ENCODE peak calls at places on chromosomes 7 and 10, in seven cellular contexts. One of them, this sample, is unnamed.

GRCh38 chr10:65570143-65571010 is 1355.5 kb upstream of the LRRTM3 start:
- DNase-seq in AG04449: no peak
- DNase-seq in fibroblast of mammary gland: peak
- DNase-seq in heart left ventricle: peak
- DNase-seq in lower lobe of right lung: peak
- DNase-seq in sigmoid colon: no peak
- DNase-seq in hepatocyte: peak
- DNase-seq in this sample: no peak

GRCh38 chr10:98076086-98076485 is 45.7 kb upstream of the CRTAC1 start:
- DNase-seq in fibroblast of mammary gland: no peak
- DNase-seq in hepatocyte: no peak
- DNase-seq in heart left ventricle: no peak
- DNase-seq in AG04449: no peak
- DNase-seq in lower lobe of right lung: no peak
- DNase-seq in sigmoid colon: no peak
- DNase-seq in this sample: no peak

GRCh38 chr7:98913612-98914011 is 35.3 kb downstream of the TRRAP start:
- DNase-seq in heart left ventricle: no peak
- DNase-seq in hepatocyte: no peak
- DNase-seq in sigmoid colon: no peak
- DNase-seq in lower lobe of right lung: no peak
- DNase-seq in fibroblast of mammary gland: peak
- DNase-seq in AG04449: no peak
- DNase-seq in this sample: peak

GRCh38 chr7:150649084-150649385 is 16.9 kb upstream of the GIMAP6 start:
- DNase-seq in hepatocyte: no peak
- DNase-seq in AG04449: no peak
- DNase-seq in heart left ventricle: no peak
- DNase-seq in fibroblast of mammary gland: no peak
- DNase-seq in lower lobe of right lung: no peak
- DNase-seq in sigmoid colon: no peak
- DNase-seq in this sample: no peak

GRCh38 chr10:15237351-15237750 is 68.9 kb upstream of the NMT2 start:
- DNase-seq in hepatocyte: no peak
- DNase-seq in heart left ventricle: peak
- DNase-seq in lower lobe of right lung: no peak
- DNase-seq in sigmoid colon: no peak
- DNase-seq in fibroblast of mammary gland: peak
- DNase-seq in AG04449: no peak
- DNase-seq in this sample: no peak

GRCh38 chr10:130358981-130359650 is 222.9 kb downstream of the GLRX3 start:
- DNase-seq in hepatocyte: no peak
- DNase-seq in fibroblast of mammary gland: no peak
- DNase-seq in lower lobe of right lung: no peak
- DNase-seq in AG04449: no peak
- DNase-seq in sigmoid colon: peak
- DNase-seq in heart left ventricle: no peak
- DNase-seq in this sample: no peak

GRCh38 chr10:89074120-89074519 is 83.5 kb downstream of the FAS start:
- DNase-seq in fibroblast of mammary gland: peak
- DNase-seq in sigmoid colon: peak
- DNase-seq in heart left ventricle: peak
- DNase-seq in hepatocyte: no peak
- DNase-seq in lower lobe of right lung: peak
- DNase-seq in AG04449: no peak
- DNase-seq in this sample: no peak

GRCh38 chr10:17354781-17355180 is 99.6 kb downstream of the ST8SIA6 start:
- DNase-seq in hepatocyte: no peak
- DNase-seq in AG04449: no peak
- DNase-seq in sigmoid colon: no peak
- DNase-seq in heart left ventricle: no peak
- DNase-seq in fibroblast of mammary gland: peak
- DNase-seq in lower lobe of right lung: no peak
- DNase-seq in this sample: no peak

GRCh38 chr10:6083523-6084475 is 5.0 kb upstream of the RBM17 start:
- DNase-seq in hepatocyte: no peak
- DNase-seq in AG04449: no peak
- DNase-seq in heart left ventricle: no peak
- DNase-seq in lower lobe of right lung: no peak
- DNase-seq in fibroblast of mammary gland: peak
- DNase-seq in sigmoid colon: no peak
- DNase-seq in this sample: no peak

GRCh38 chr10:112815238-112816032 is 134.6 kb upstream of the TCF7L2 start:
- DNase-seq in AG04449: no peak
- DNase-seq in heart left ventricle: no peak
- DNase-seq in sigmoid colon: no peak
- DNase-seq in hepatocyte: peak
- DNase-seq in fibroblast of mammary gland: peak
- DNase-seq in lower lobe of right lung: no peak
- DNase-seq in this sample: peak

GRCh38 chr10:104642001-104642270 is 846 bp downstream of the SORCS3 start:
- DNase-seq in fibroblast of mammary gland: no peak
- DNase-seq in hepatocyte: no peak
- DNase-seq in lower lobe of right lung: no peak
- DNase-seq in AG04449: no peak
- DNase-seq in heart left ventricle: no peak
- DNase-seq in sigmoid colon: no peak
- DNase-seq in this sample: no peak

GRCh38 chr10:104641150-104642000 is at the start of gene SORCS3:
- DNase-seq in sigmoid colon: no peak
- DNase-seq in heart left ventricle: no peak
- DNase-seq in fibroblast of mammary gland: no peak
- DNase-seq in hepatocyte: peak
- DNase-seq in AG04449: no peak
- DNase-seq in lower lobe of right lung: no peak
- DNase-seq in this sample: no peak

GRCh38 chr10:104640339-104641149 is 546 bp upstream of the SORCS3 start:
- DNase-seq in sigmoid colon: no peak
- DNase-seq in fibroblast of mammary gland: no peak
- DNase-seq in heart left ventricle: no peak
- DNase-seq in lower lobe of right lung: no peak
- DNase-seq in hepatocyte: peak
- DNase-seq in AG04449: no peak
- DNase-seq in this sample: no peak

GRCh38 chr10:104643023-104643663 is 2.1 kb downstream of the SORCS3 start:
- DNase-seq in fibroblast of mammary gland: no peak
- DNase-seq in lower lobe of right lung: no peak
- DNase-seq in hepatocyte: no peak
- DNase-seq in sigmoid colon: no peak
- DNase-seq in AG04449: no peak
- DNase-seq in heart left ventricle: no peak
- DNase-seq in this sample: no peak

GRCh38 chr10:104642311-104643022 is 1.4 kb downstream of the SORCS3 start:
- DNase-seq in sigmoid colon: no peak
- DNase-seq in hepatocyte: peak
- DNase-seq in AG04449: no peak
- DNase-seq in heart left ventricle: peak
- DNase-seq in fibroblast of mammary gland: peak
- DNase-seq in lower lobe of right lung: peak
- DNase-seq in this sample: no peak
- H3K4me3 ChIP-seq in sigmoid colon: peak
- H3K4me3 ChIP-seq in hepatocyte: peak
- H3K4me3 ChIP-seq in AG04449: no peak
- H3K4me3 ChIP-seq in heart left ventricle: peak
- H3K4me3 ChIP-seq in fibroblast of mammary gland: no peak
- H3K4me3 ChIP-seq in lower lobe of right lung: no peak
- H3K4me3 ChIP-seq in this sample: no peak

DNA sequence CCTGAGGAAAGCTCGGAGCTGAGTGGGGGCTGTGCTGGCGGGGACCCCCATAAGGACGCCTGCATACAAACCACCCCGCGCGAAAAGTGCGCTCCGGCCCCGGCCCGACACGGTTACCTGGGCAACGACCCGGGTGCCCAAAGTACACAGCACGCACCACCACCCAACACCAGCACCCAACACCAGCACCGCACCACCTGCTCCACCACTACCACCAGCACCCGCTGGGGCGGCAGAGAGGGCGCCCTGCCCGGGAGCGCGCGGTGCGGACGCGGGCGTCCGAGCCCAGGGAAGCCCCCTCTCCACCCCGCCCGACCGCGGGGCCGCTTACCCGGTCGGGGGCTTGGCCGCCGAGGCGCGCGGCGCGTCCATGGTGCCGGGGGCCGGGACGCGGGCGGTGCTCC is 345 bp downstream of the COBL start:
- DNase-seq in heart left ventricle: peak
- DNase-seq in sigmoid colon: peak
- DNase-seq in fibroblast of mammary gland: no peak
- DNase-seq in AG04449: no peak
- DNase-seq in lower lobe of right lung: peak
- DNase-seq in hepatocyte: peak
- DNase-seq in this sample: no peak
- TF ChIP-seq CTCF in heart left ventricle: no peak
- TF ChIP-seq CTCF in sigmoid colon: no peak
- TF ChIP-seq CTCF in fibroblast of mammary gland: no peak
- TF ChIP-seq CTCF in AG04449: no peak
- TF ChIP-seq CTCF in lower lobe of right lung: peak
- TF ChIP-seq CTCF in hepatocyte: no peak
- TF ChIP-seq CTCF in this sample: no peak

GRCh38 chr10:63143984-63144383 is 10.9 kb downstream of the NRBF2 start:
- DNase-seq in hepatocyte: no peak
- DNase-seq in heart left ventricle: no peak
- DNase-seq in sigmoid colon: no peak
- DNase-seq in lower lobe of right lung: no peak
- DNase-seq in fibroblast of mammary gland: no peak
- DNase-seq in AG04449: no peak
- DNase-seq in this sample: no peak
- H3K4me3 ChIP-seq in hepatocyte: no peak
- H3K4me3 ChIP-seq in heart left ventricle: no peak
- H3K4me3 ChIP-seq in sigmoid colon: no peak
- H3K4me3 ChIP-seq in lower lobe of right lung: no peak
- H3K4me3 ChIP-seq in fibroblast of mammary gland: no peak
- H3K4me3 ChIP-seq in AG04449: no peak
- H3K4me3 ChIP-seq in this sample: no peak

DNA sequence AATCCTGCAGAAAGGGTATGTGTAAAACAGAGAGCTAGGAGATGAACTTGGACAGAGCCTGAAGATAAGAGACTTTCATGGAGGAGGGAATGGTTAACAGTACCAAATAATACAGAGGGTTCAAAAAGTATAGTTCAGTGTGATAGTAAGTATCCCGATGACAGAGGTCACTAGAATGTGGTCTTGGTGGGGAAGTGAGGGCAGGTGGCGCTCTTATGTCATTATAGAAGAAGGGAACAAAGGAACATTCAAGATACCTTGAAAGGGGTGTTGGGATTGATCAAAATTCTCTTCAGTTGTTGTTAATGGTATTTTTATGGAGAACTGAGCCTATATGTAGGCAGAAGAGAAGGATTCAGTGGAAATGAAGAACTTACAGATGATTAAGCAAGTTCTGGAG is 312.5 kb downstream of the SUGCT start:
- DNase-seq in fibroblast of mammary gland: no peak
- DNase-seq in heart left ventricle: no peak
- DNase-seq in hepatocyte: no peak
- DNase-seq in sigmoid colon: no peak
- DNase-seq in AG04449: no peak
- DNase-seq in lower lobe of right lung: no peak
- DNase-seq in this sample: no peak
- TF ChIP-seq CTCF in fibroblast of mammary gland: no peak
- TF ChIP-seq CTCF in heart left ventricle: no peak
- TF ChIP-seq CTCF in hepatocyte: peak
- TF ChIP-seq CTCF in sigmoid colon: no peak
- TF ChIP-seq CTCF in AG04449: no peak
- TF ChIP-seq CTCF in lower lobe of right lung: no peak
- TF ChIP-seq CTCF in this sample: no peak

DNA sequence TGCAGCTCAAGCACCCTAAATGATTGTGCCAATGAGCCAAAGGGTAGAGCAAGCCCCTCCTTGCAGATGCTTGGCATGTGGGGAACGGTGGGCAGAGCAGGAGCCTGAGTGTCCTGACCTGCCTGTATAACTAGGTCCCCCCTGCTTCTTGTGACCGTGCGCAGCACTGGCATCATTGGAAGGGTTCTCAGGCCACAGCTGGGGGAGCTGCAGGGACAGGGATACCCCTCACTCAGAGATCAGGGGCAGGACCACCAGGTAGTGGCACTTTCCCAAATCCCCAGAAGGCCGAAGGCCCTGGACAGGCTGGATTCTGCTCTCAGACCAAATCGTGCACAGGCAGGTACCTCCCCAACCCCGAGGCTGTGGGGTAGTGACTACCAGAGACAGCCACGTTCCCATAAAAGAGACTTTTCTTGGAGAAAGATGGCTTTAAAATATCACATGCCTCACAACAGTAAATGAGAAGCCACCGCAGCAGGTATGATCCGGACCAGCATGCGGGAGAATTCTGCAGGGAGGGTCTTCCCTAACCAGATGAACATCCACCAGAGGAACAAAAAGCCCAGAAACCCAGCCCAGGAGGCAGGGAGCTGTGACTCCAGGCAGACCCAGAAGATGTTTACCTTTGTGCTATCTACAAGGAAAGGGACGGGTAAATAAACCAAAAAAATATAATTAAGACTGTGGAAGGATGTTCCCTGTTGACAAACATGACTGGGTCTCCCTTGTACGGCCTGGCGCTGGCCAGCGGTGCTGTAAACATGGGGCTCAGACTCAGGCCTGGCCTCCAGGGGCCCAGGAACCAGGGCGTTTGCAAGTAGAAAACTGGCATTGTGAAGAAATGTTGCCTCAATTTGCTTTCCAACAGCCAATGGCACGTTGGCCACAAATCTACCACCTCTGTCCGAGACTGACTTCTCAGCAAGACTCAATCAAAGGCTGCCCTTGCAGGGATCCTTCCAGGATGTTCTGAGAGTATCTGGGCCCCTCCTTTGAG is 180.0 kb downstream of the TNS3 start:
- DNase-seq in hepatocyte: no peak
- DNase-seq in heart left ventricle: no peak
- DNase-seq in AG04449: no peak
- DNase-seq in lower lobe of right lung: no peak
- DNase-seq in fibroblast of mammary gland: no peak
- DNase-seq in sigmoid colon: peak
- DNase-seq in this sample: no peak
- H3K4me3 ChIP-seq in hepatocyte: no peak
- H3K4me3 ChIP-seq in heart left ventricle: no peak
- H3K4me3 ChIP-seq in AG04449: no peak
- H3K4me3 ChIP-seq in lower lobe of right lung: no peak
- H3K4me3 ChIP-seq in fibroblast of mammary gland: no peak
- H3K4me3 ChIP-seq in sigmoid colon: no peak
- H3K4me3 ChIP-seq in this sample: no peak

GRCh38 chr7:12291870-12292269 is 80.8 kb downstream of the TMEM106B start:
- DNase-seq in sigmoid colon: no peak
- DNase-seq in AG04449: no peak
- DNase-seq in fibroblast of mammary gland: peak
- DNase-seq in lower lobe of right lung: no peak
- DNase-seq in hepatocyte: no peak
- DNase-seq in heart left ventricle: no peak
- DNase-seq in this sample: no peak
- TF ChIP-seq CTCF in sigmoid colon: no peak
- TF ChIP-seq CTCF in AG04449: peak
- TF ChIP-seq CTCF in fibroblast of mammary gland: peak
- TF ChIP-seq CTCF in lower lobe of right lung: no peak
- TF ChIP-seq CTCF in hepatocyte: peak
- TF ChIP-seq CTCF in heart left ventricle: no peak
- TF ChIP-seq CTCF in this sample: peak

GRCh38 chr10:31912289-31912688 is 16.3 kb downstream of the ARHGAP12 start:
- DNase-seq in sigmoid colon: no peak
- DNase-seq in AG04449: no peak
- DNase-seq in hepatocyte: peak
- DNase-seq in lower lobe of right lung: no peak
- DNase-seq in heart left ventricle: no peak
- DNase-seq in fibroblast of mammary gland: peak
- DNase-seq in this sample: no peak
- H3K4me3 ChIP-seq in sigmoid colon: no peak
- H3K4me3 ChIP-seq in AG04449: no peak
- H3K4me3 ChIP-seq in hepatocyte: no peak
- H3K4me3 ChIP-seq in lower lobe of right lung: no peak
- H3K4me3 ChIP-seq in heart left ventricle: no peak
- H3K4me3 ChIP-seq in fibroblast of mammary gland: no peak
- H3K4me3 ChIP-seq in this sample: no peak

GRCh38 chr7:146119016-146119415 is 2.4 kb downstream of the CNTNAP2 start:
- DNase-seq in hepatocyte: no peak
- DNase-seq in sigmoid colon: no peak
- DNase-seq in lower lobe of right lung: no peak
- DNase-seq in fibroblast of mammary gland: no peak
- DNase-seq in heart left ventricle: no peak
- DNase-seq in AG04449: no peak
- DNase-seq in this sample: no peak
- TF ChIP-seq CTCF in hepatocyte: peak
- TF ChIP-seq CTCF in sigmoid colon: no peak
- TF ChIP-seq CTCF in lower lobe of right lung: no peak
- TF ChIP-seq CTCF in fibroblast of mammary gland: no peak
- TF ChIP-seq CTCF in heart left ventricle: no peak
- TF ChIP-seq CTCF in AG04449: no peak
- TF ChIP-seq CTCF in this sample: no peak